ENCODE peak calls at places on chromosomes 16 and 17, in eight cellular contexts. C is astrocyte of the spinal cord; N is dorsolateral prefrontal cortex; S is CD8-positive, alpha-beta memory T cell; Z is right cardiac atrium; T is mesendoderm; E is BJ; P is CD8-positive, alpha-beta T cell. G is an unnamed sample.

GRCh38 chr17:4881761-4882555 is 17.4 kb upstream of the C17orf107 start:
- DNase-seq in C (peak), N (peak), S (peak), Z (peak), T (peak), E (no peak), P (peak), G (no peak)

GRCh38 chr17:10652984-10653680 is 4.0 kb downstream of the MYH3 start:
- DNase-seq in C (no peak), N (no peak), S (no peak), Z (no peak), T (no peak), E (no peak), P (no peak), G (no peak)

GRCh38 chr16:77647726-77648125 is 74.6 kb upstream of the NUDT7 start:
- DNase-seq in C (peak), N (no peak), S (no peak), Z (no peak), T (no peak), E (no peak), P (no peak), G (no peak)

GRCh38 chr17:17021194-17021863 is 20.9 kb upstream of the MPRIP start:
- DNase-seq in C (no peak), N (peak), S (peak), Z (peak), T (peak), E (no peak), P (no peak), G (no peak)

GRCh38 chr17:58332720-58333395 is 4.3 kb upstream of the TSPOAP1 start:
- DNase-seq in C (no peak), N (no peak), S (peak), Z (no peak), T (no peak), E (no peak), P (no peak), G (no peak)

GRCh38 chr16:77288222-77288621 is 89.0 kb downstream of the SYCE1L start:
- DNase-seq in C (peak), N (no peak), S (no peak), Z (no peak), T (no peak), E (peak), P (no peak), G (peak)

GRCh38 chr17:39705786-39706348 is 6.0 kb downstream of the ERBB2 start:
- DNase-seq in C (no peak), N (no peak), S (no peak), Z (peak), T (no peak), E (no peak), P (no peak), G (no peak)

GRCh38 chr16:82612263-82612662 is 14.5 kb upstream of the CDH13 start:
- DNase-seq in C (no peak), N (no peak), S (no peak), Z (no peak), T (no peak), E (no peak), P (no peak), G (no peak)

GRCh38 chr17:77863814-77864161 is 94.7 kb upstream of the TNRC6C start:
- DNase-seq in C (no peak), N (no peak), S (no peak), Z (peak), T (no peak), E (no peak), P (no peak), G (no peak)

GRCh38 chr17:79612468-79613194 is 1.8 kb upstream of the RBFOX3 start:
- DNase-seq in C (no peak), N (peak), S (no peak), Z (peak), T (peak), E (no peak), P (peak), G (no peak)

GRCh38 chr17:57916925-57917858 is 38.0 kb downstream of the CUEDC1 start:
- DNase-seq in C (no peak), N (no peak), S (peak), Z (peak), T (peak), E (no peak), P (peak), G (no peak)

GRCh38 chr17:31061678-31062077 is 33.1 kb upstream of the NF1 start:
- DNase-seq in C (no peak), N (no peak), S (no peak), Z (no peak), T (peak), E (no peak), P (no peak), G (no peak)

GRCh38 chr17:17508641-17509591 is 12.7 kb upstream of the RASD1 start:
- DNase-seq in C (no peak), N (no peak), S (peak), Z (peak), T (no peak), E (no peak), P (no peak), G (no peak)

GRCh38 chr17:4497101-4497824 is 1.4 kb upstream of the SPNS2 start:
- DNase-seq in C (peak), N (no peak), S (no peak), Z (peak), T (no peak), E (no peak), P (no peak), G (no peak)

GRCh38 chr16:9092963-9093477 is 1.6 kb downstream of the HAPSTR1 start:
- DNase-seq in C (no peak), N (no peak), S (no peak), Z (peak), T (peak), E (no peak), P (peak), G (no peak)

GRCh38 chr17:67588326-67588725 is 129.4 kb upstream of the NOL11 start:
- DNase-seq in C (no peak), N (no peak), S (no peak), Z (no peak), T (no peak), E (no peak), P (no peak), G (no peak)

GRCh38 chr16:8564934-8565345 is 25.4 kb downstream of the TMEM114 start:
- DNase-seq in C (no peak), N (no peak), S (no peak), Z (no peak), T (no peak), E (no peak), P (no peak), G (no peak)

GRCh38 chr16:71767060-71767900 is 41.4 kb downstream of the AP1G1 start:
- DNase-seq in C (no peak), N (no peak), S (no peak), Z (no peak), T (no peak), E (no peak), P (no peak), G (no peak)

GRCh38 chr17:62690168-62690897 is 62.9 kb downstream of the MRC2 start:
- DNase-seq in C (no peak), N (no peak), S (no peak), Z (no peak), T (no peak), E (no peak), P (no peak), G (no peak)

GRCh38 chr16:72493681-72494415 is 321.9 kb upstream of the PMFBP1 start:
- DNase-seq in C (peak), N (no peak), S (no peak), Z (no peak), T (no peak), E (peak), P (no peak), G (no peak)

GRCh38 chr17:34241062-34241461 is 14.0 kb upstream of the CCL2 start:
- DNase-seq in C (no peak), N (no peak), S (no peak), Z (peak), T (no peak), E (no peak), P (no peak), G (no peak)

GRCh38 chr16:86818701-86819522 is 240.6 kb downstream of the FOXL1 start:
- DNase-seq in C (no peak), N (no peak), S (no peak), Z (no peak), T (peak), E (no peak), P (no peak), G (no peak)

GRCh38 chr17:46814446-46814845 is 4.0 kb downstream of the WNT3 start:
- DNase-seq in C (no peak), N (no peak), S (no peak), Z (no peak), T (peak), E (no peak), P (no peak), G (no peak)

GRCh38 chr16:50610331-50611262 is 62.4 kb downstream of the NKD1 start:
- DNase-seq in C (no peak), N (no peak), S (no peak), Z (peak), T (peak), E (no peak), P (no peak), G (no peak)

DNA sequence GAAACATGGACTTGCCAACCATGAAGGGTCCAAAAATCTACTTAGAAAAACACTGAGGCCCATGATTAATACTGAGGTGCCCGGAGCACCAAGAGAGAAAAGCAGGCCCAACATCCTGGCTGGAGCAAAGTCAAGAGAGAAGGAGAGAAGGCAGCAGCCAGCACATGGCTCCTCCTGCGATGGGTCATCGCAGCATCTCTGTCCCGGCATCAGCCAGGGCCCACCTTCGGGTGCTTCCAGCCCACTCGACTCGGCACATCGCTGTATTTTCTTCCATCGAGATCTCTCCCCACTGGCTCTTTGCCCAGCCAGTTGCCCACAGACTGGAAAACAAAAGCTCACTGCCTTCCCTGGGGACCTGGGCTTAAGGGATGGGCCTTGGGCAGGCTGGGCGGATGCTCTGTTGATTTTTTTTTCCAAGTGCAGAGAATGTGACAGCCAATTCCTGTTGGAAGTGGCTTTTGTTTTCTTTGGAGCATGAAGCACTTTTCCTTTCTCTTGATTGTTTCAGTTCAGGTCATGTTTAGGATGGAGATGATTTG is 58.1 kb downstream of the CYB5B start:
- DNase-seq in C (peak), N (peak), S (no peak), Z (peak), T (no peak), E (no peak), P (no peak), G (peak)
- H3K4me3 ChIP-seq in C (no peak), N (peak), S (no peak), Z (no peak), T (no peak), E (no peak), P (no peak), G (no peak)

GRCh38 chr16:2755158-2755557 is 2.7 kb downstream of the SRRM2 start:
- DNase-seq in C (no peak), N (no peak), S (no peak), Z (no peak), T (no peak), E (no peak), P (no peak), G (no peak)
- H3K4me3 ChIP-seq in C (no peak), N (peak), S (peak), Z (peak), T (no peak), E (peak), P (peak), G (no peak)

GRCh38 chr16:14486520-14487303 is 143.3 kb downstream of the PARN start:
- DNase-seq in C (peak), N (peak), S (no peak), Z (peak), T (peak), E (peak), P (no peak), G (peak)
- H3K4me3 ChIP-seq in C (peak), N (peak), S (no peak), Z (peak), T (no peak), E (peak), P (no peak), G (peak)

GRCh38 chr16:85734311-85735017 is 16.4 kb downstream of the C16orf74 start:
- DNase-seq in C (no peak), N (no peak), S (no peak), Z (no peak), T (no peak), E (no peak), P (no peak), G (no peak)
- H3K4me3 ChIP-seq in C (no peak), N (no peak), S (peak), Z (no peak), T (no peak), E (no peak), P (peak), G (no peak)

DNA sequence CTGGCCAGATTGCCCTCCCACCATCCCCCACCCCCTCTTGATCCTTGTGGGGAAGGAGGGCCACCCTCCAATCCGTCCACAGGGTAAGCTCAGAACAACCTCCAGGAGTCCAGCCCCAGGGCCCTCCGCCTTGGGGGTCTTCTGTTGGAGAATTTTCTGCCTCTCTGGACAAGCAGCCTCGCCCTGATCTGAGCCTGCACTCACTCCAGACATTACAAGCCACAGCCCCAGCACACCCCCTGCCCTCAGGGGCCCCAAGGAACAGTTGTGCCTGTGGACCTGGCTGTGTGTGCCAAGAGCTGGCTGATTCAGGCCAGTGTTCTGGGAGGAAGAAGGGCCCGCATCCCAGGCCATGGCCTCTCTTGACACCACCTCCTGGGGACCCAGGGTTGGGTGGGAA is 466 bp upstream of the ARHGAP27 start:
- DNase-seq in C (no peak), N (no peak), S (peak), Z (no peak), T (no peak), E (no peak), P (no peak), G (no peak)
- H3K4me3 ChIP-seq in C (no peak), N (peak), S (no peak), Z (no peak), T (no peak), E (no peak), P (no peak), G (no peak)